ENCODE peak calls at places on chromosomes 7 and 10, in four cellular contexts. S, I, L and Q are unnamed samples.

GRCh38 chr7:94698275-94698674 is 42.3 kb upstream of the SGCE start:
- DNase-seq in S (no peak), I (peak), L (peak), Q (peak)

GRCh38 chr7:20624666-20625385 is 9.4 kb downstream of the ABCB5 start:
- DNase-seq in S (no peak), I (no peak), L (no peak), Q (no peak)

GRCh38 chr10:133044502-133044901 is 43.2 kb upstream of the ADGRA1 start:
- DNase-seq in S (no peak), I (no peak), L (no peak), Q (no peak)

GRCh38 chr7:91287685-91288084 is 23.5 kb downstream of the FZD1 start:
- DNase-seq in S (no peak), I (no peak), L (no peak), Q (no peak)

GRCh38 chr10:5033061-5033770 is 29.6 kb upstream of the AKR1C2 start:
- DNase-seq in S (no peak), I (no peak), L (peak), Q (peak)

GRCh38 chr10:88544140-88544870 is 38.8 kb downstream of the RNLS start:
- DNase-seq in S (no peak), I (no peak), L (no peak), Q (no peak)

GRCh38 chr10:521844-522243 is 167.6 kb downstream of the DIP2C start:
- DNase-seq in S (peak), I (no peak), L (peak), Q (no peak)

GRCh38 chr7:37657798-37658197 is 25.8 kb upstream of the GPR141 start:
- DNase-seq in S (no peak), I (peak), L (no peak), Q (no peak)

GRCh38 chr10:72156223-72156622 is 59.6 kb upstream of the ANAPC16 start:
- DNase-seq in S (no peak), I (no peak), L (no peak), Q (no peak)

GRCh38 chr7:67738-68395 is 124.5 kb upstream of the FAM20C start:
- DNase-seq in S (no peak), I (peak), L (no peak), Q (peak)